ENCODE peak calls at places on chromosomes 3 and 15, in eight cellular contexts. F, W, V, G, I, Z, C and M are unnamed samples.

GRCh38 chr3:22399566-22399965 is 648.6 kb upstream of the ZNF385D start:
- DNase-seq in F (no peak), W (no peak), V (no peak), G (no peak), I (no peak), Z (no peak), C (no peak), M (no peak)

GRCh38 chr15:95208988-95209387 is 977.6 kb downstream of the MCTP2 start:
- DNase-seq in F (no peak), W (no peak), V (no peak), G (no peak), I (no peak), Z (no peak), C (peak), M (no peak)

GRCh38 chr3:190514163-190515153 is 573 bp downstream of the IL1RAP start:
- DNase-seq in F (no peak), W (peak), V (peak), G (peak), I (no peak), Z (peak), C (peak), M (peak)

GRCh38 chr3:57951106-57951882 is 56.9 kb upstream of the FLNB start:
- DNase-seq in F (no peak), W (peak), V (no peak), G (no peak), I (no peak), Z (no peak), C (peak), M (no peak)

GRCh38 chr15:37616215-37616614 is 318.2 kb upstream of the TMCO5A start:
- DNase-seq in F (no peak), W (no peak), V (no peak), G (no peak), I (no peak), Z (no peak), C (no peak), M (no peak)

GRCh38 chr15:93366387-93367100 is 277.5 kb upstream of the RGMA start:
- DNase-seq in F (no peak), W (no peak), V (no peak), G (no peak), I (no peak), Z (no peak), C (no peak), M (no peak)

GRCh38 chr3:176296066-176296597 is 901.1 kb downstream of the TBL1XR1 start:
- DNase-seq in F (no peak), W (no peak), V (no peak), G (no peak), I (no peak), Z (no peak), C (no peak), M (no peak)

GRCh38 chr3:190892328-190893011 is 30.0 kb upstream of the GMNC start:
- DNase-seq in F (no peak), W (no peak), V (no peak), G (no peak), I (no peak), Z (no peak), C (no peak), M (no peak)

GRCh38 chr3:152780553-152780952 is 54.4 kb upstream of the P2RY1 start:
- DNase-seq in F (no peak), W (no peak), V (no peak), G (no peak), I (no peak), Z (no peak), C (no peak), M (no peak)

GRCh38 chr3:133532951-133533350 is 40.5 kb upstream of the CDV3 start:
- DNase-seq in F (no peak), W (no peak), V (no peak), G (no peak), I (no peak), Z (no peak), C (peak), M (no peak)

GRCh38 chr3:186882881-186883685 is 40.6 kb downstream of the ADIPOQ start:
- DNase-seq in F (no peak), W (no peak), V (peak), G (no peak), I (no peak), Z (no peak), C (peak), M (peak)

GRCh38 chr3:118760611-118761606 is 273.7 kb downstream of the IGSF11 start:
- DNase-seq in F (peak), W (no peak), V (no peak), G (no peak), I (no peak), Z (no peak), C (no peak), M (no peak)

GRCh38 chr15:67469680-67470079 is 51.3 kb upstream of the C15orf61 start:
- DNase-seq in F (no peak), W (no peak), V (no peak), G (no peak), I (no peak), Z (no peak), C (no peak), M (no peak)

GRCh38 chr3:53193466-53194217 is 32.6 kb downstream of the PRKCD start:
- DNase-seq in F (no peak), W (peak), V (no peak), G (no peak), I (no peak), Z (no peak), C (no peak), M (no peak)

GRCh38 chr3:6640907-6641306 is 220.0 kb upstream of the GRM7 start:
- DNase-seq in F (no peak), W (no peak), V (no peak), G (no peak), I (no peak), Z (no peak), C (no peak), M (no peak)

GRCh38 chr3:104102386-104102785 is 1264.3 kb upstream of the ALCAM start:
- DNase-seq in F (peak), W (no peak), V (no peak), G (peak), I (peak), Z (no peak), C (peak), M (no peak)

GRCh38 chr3:106130384-106131084 is 261.7 kb upstream of the CBLB start:
- DNase-seq in F (no peak), W (peak), V (no peak), G (no peak), I (no peak), Z (no peak), C (peak), M (peak)

GRCh38 chr3:126494831-126495230 is 19.1 kb upstream of the ZXDC start:
- DNase-seq in F (no peak), W (no peak), V (no peak), G (no peak), I (no peak), Z (no peak), C (no peak), M (no peak)

GRCh38 chr15:45648521-45649200 is 13.8 kb downstream of the SQOR start:
- DNase-seq in F (no peak), W (no peak), V (no peak), G (no peak), I (no peak), Z (no peak), C (peak), M (peak)

GRCh38 chr3:159123877-159124276 is 322.0 kb downstream of the MFSD1 start:
- DNase-seq in F (no peak), W (no peak), V (no peak), G (no peak), I (no peak), Z (no peak), C (no peak), M (no peak)

GRCh38 chr3:124993462-124993861 is 58.9 kb upstream of the MUC13 start:
- DNase-seq in F (no peak), W (peak), V (no peak), G (no peak), I (no peak), Z (no peak), C (peak), M (no peak)

GRCh38 chr3:160163259-160163878 is 61.9 kb upstream of the C3orf80 start:
- DNase-seq in F (no peak), W (no peak), V (no peak), G (no peak), I (peak), Z (no peak), C (peak), M (peak)

GRCh38 chr3:72993391-72993790 is 3.2 kb upstream of the PPP4R2 start:
- DNase-seq in F (no peak), W (no peak), V (no peak), G (no peak), I (no peak), Z (no peak), C (no peak), M (no peak)

GRCh38 chr3:169454823-169455222 is 208.7 kb downstream of the MECOM start:
- DNase-seq in F (no peak), W (no peak), V (no peak), G (no peak), I (no peak), Z (no peak), C (peak), M (no peak)

GRCh38 chr3:42122261-42123011 is 31.3 kb downstream of the TRAK1 start:
- DNase-seq in F (no peak), W (no peak), V (no peak), G (no peak), I (peak), Z (no peak), C (no peak), M (no peak)

GRCh38 chr3:16069149-16069922 is 105.1 kb upstream of the GALNT15 start:
- DNase-seq in F (no peak), W (no peak), V (no peak), G (no peak), I (no peak), Z (no peak), C (peak), M (no peak)

GRCh38 chr3:7015683-7016440 is 154.9 kb downstream of the GRM7 start:
- DNase-seq in F (no peak), W (no peak), V (no peak), G (no peak), I (no peak), Z (no peak), C (no peak), M (no peak)

GRCh38 chr3:120420360-120420759 is 30.4 kb downstream of the FSTL1 start:
- DNase-seq in F (no peak), W (no peak), V (no peak), G (no peak), I (no peak), Z (no peak), C (peak), M (no peak)

GRCh38 chr15:95577911-95578310 is 752.6 kb upstream of the NR2F2 start:
- DNase-seq in F (no peak), W (no peak), V (no peak), G (no peak), I (no peak), Z (no peak), C (no peak), M (no peak)

GRCh38 chr3:15805756-15806266 is 8.0 kb upstream of the ANKRD28 start:
- DNase-seq in F (no peak), W (no peak), V (no peak), G (no peak), I (no peak), Z (no peak), C (peak), M (no peak)

GRCh38 chr3:111723293-111723963 is 128.3 kb upstream of the ZBED2 start:
- DNase-seq in F (no peak), W (no peak), V (no peak), G (no peak), I (no peak), Z (no peak), C (peak), M (peak)

GRCh38 chr3:17115186-17115585 is 230.4 kb downstream of the PLCL2 start:
- DNase-seq in F (no peak), W (no peak), V (no peak), G (no peak), I (no peak), Z (no peak), C (no peak), M (no peak)